ENCODE peak calls at places on chromosomes 6 and 20, in six cellular contexts. One of them, this sample, is unnamed.

GRCh38 chr6:41723178-41723935 is 12.1 kb downstream of the TFEB start:
- DNase-seq in GM23338: peak; percentile 65
- DNase-seq in H1: no peak
- DNase-seq in K562: peak; percentile 49
- DNase-seq in GM12878: no peak
- DNase-seq in HepG2: peak; percentile 77
- DNase-seq in this sample: peak; percentile 36

GRCh38 chr6:80605165-80605989 is 498.9 kb downstream of the BCKDHB start:
- DNase-seq in HepG2: peak; percentile 18
- DNase-seq in H1: no peak
- DNase-seq in K562: no peak
- DNase-seq in GM23338: peak; percentile 74
- DNase-seq in GM12878: no peak
- DNase-seq in this sample: no peak

GRCh38 chr20:64030371-64031134 is 5.4 kb upstream of the C20orf204 start:
- DNase-seq in GM12878: no peak
- DNase-seq in K562: no peak
- DNase-seq in H1: no peak
- DNase-seq in GM23338: no peak
- DNase-seq in HepG2: no peak
- DNase-seq in this sample: no peak

GRCh38 chr6:31170600-31170881 is at the start of gene POU5F1:
- DNase-seq in K562: no peak
- DNase-seq in GM23338: peak; percentile 85
- DNase-seq in HepG2: no peak
- DNase-seq in H1: peak; percentile 75
- DNase-seq in GM12878: no peak
- DNase-seq in this sample: peak; percentile 78

GRCh38 chr6:3610206-3610605 is 141.3 kb downstream of the PXDC1 start:
- DNase-seq in H1: no peak
- DNase-seq in GM12878: no peak
- DNase-seq in K562: no peak
- DNase-seq in GM23338: no peak
- DNase-seq in HepG2: no peak
- DNase-seq in this sample: no peak

GRCh38 chr6:14224359-14225103 is 107.0 kb downstream of the CD83 start:
- DNase-seq in GM23338: no peak
- DNase-seq in HepG2: no peak
- DNase-seq in H1: no peak
- DNase-seq in GM12878: peak; percentile 8
- DNase-seq in K562: no peak
- DNase-seq in this sample: no peak

GRCh38 chr6:133892444-133893323 is 3.8 kb downstream of the TCF21 start:
- DNase-seq in H1: peak; percentile 56
- DNase-seq in HepG2: no peak
- DNase-seq in GM12878: no peak
- DNase-seq in GM23338: peak; percentile 59
- DNase-seq in K562: no peak
- DNase-seq in this sample: peak; percentile 40

GRCh38 chr6:129701721-129702455 is 8.1 kb downstream of the ARHGAP18 start:
- DNase-seq in HepG2: no peak
- DNase-seq in H1: no peak
- DNase-seq in GM23338: no peak
- DNase-seq in GM12878: no peak
- DNase-seq in K562: no peak
- DNase-seq in this sample: no peak

GRCh38 chr6:12163744-12164507 is 126.2 kb upstream of the EDN1 start:
- DNase-seq in GM23338: no peak
- DNase-seq in K562: no peak
- DNase-seq in GM12878: no peak
- DNase-seq in HepG2: no peak
- DNase-seq in H1: no peak
- DNase-seq in this sample: no peak

GRCh38 chr20:7031222-7031621 is 263.7 kb downstream of the BMP2 start:
- DNase-seq in HepG2: peak; percentile 5
- DNase-seq in K562: no peak
- DNase-seq in GM23338: peak; percentile 53
- DNase-seq in GM12878: no peak
- DNase-seq in H1: no peak
- DNase-seq in this sample: no peak

GRCh38 chr20:61600061-61600460 is 348.0 kb downstream of the CDH4 start:
- DNase-seq in HepG2: no peak
- DNase-seq in GM12878: no peak
- DNase-seq in H1: no peak
- DNase-seq in GM23338: no peak
- DNase-seq in K562: no peak
- DNase-seq in this sample: no peak

GRCh38 chr6:152364846-152365245 is 272.3 kb downstream of the SYNE1 start:
- DNase-seq in GM12878: no peak
- DNase-seq in K562: no peak
- DNase-seq in GM23338: no peak
- DNase-seq in H1: no peak
- DNase-seq in HepG2: no peak
- DNase-seq in this sample: no peak

GRCh38 chr6:100177956-100178355 is 183.9 kb upstream of the MCHR2 start:
- DNase-seq in GM23338: no peak
- DNase-seq in K562: no peak
- DNase-seq in HepG2: no peak
- DNase-seq in H1: no peak
- DNase-seq in GM12878: no peak
- DNase-seq in this sample: no peak

GRCh38 chr20:34515484-34516037 is 661 bp upstream of the DYNLRB1 start:
- DNase-seq in HepG2: peak; percentile 65
- DNase-seq in K562: peak; percentile 66
- DNase-seq in H1: peak; percentile 84
- DNase-seq in GM23338: peak; percentile 96
- DNase-seq in GM12878: peak; percentile 56
- DNase-seq in this sample: peak; percentile 85

GRCh38 chr20:63641146-63641791 is 12.0 kb downstream of the STMN3 start:
- DNase-seq in H1: no peak
- DNase-seq in HepG2: no peak
- DNase-seq in GM12878: no peak
- DNase-seq in GM23338: peak; percentile 71
- DNase-seq in K562: no peak
- DNase-seq in this sample: no peak

GRCh38 chr20:62598761-62599194 is 43.5 kb upstream of the SLCO4A1 start:
- DNase-seq in H1: no peak
- DNase-seq in GM12878: no peak
- DNase-seq in K562: peak; percentile 99
- DNase-seq in HepG2: no peak
- DNase-seq in GM23338: no peak
- DNase-seq in this sample: no peak

GRCh38 chr6:41914869-41915268 is 6.1 kb downstream of the MED20 start:
- DNase-seq in H1: no peak
- DNase-seq in GM23338: no peak
- DNase-seq in K562: no peak
- DNase-seq in HepG2: no peak
- DNase-seq in GM12878: no peak
- DNase-seq in this sample: no peak

GRCh38 chr6:158991017-158991723 is 8.8 kb downstream of the RSPH3 start:
- DNase-seq in GM23338: peak; percentile 53
- DNase-seq in K562: no peak
- DNase-seq in GM12878: no peak
- DNase-seq in HepG2: no peak
- DNase-seq in H1: no peak
- DNase-seq in this sample: peak; percentile 36

GRCh38 chr6:5507056-5507722 is 245.9 kb downstream of the FARS2 start:
- DNase-seq in GM12878: peak; percentile 92
- DNase-seq in HepG2: no peak
- DNase-seq in H1: no peak
- DNase-seq in K562: no peak
- DNase-seq in GM23338: no peak
- DNase-seq in this sample: no peak

GRCh38 chr6:53866231-53866630 is 71.4 kb downstream of the LRRC1 start:
- DNase-seq in GM23338: no peak
- DNase-seq in HepG2: no peak
- DNase-seq in H1: no peak
- DNase-seq in K562: no peak
- DNase-seq in GM12878: no peak
- DNase-seq in this sample: no peak

GRCh38 chr6:111718990-111719389 is 113.3 kb upstream of the TRAF3IP2 start:
- DNase-seq in H1: no peak
- DNase-seq in GM12878: no peak
- DNase-seq in K562: no peak
- DNase-seq in GM23338: no peak
- DNase-seq in HepG2: no peak
- DNase-seq in this sample: no peak

GRCh38 chr6:153092082-153093013 is 38.7 kb downstream of the RGS17 start:
- DNase-seq in GM12878: peak; percentile 43
- DNase-seq in K562: no peak
- DNase-seq in GM23338: no peak
- DNase-seq in HepG2: no peak
- DNase-seq in H1: no peak
- DNase-seq in this sample: no peak

DNA sequence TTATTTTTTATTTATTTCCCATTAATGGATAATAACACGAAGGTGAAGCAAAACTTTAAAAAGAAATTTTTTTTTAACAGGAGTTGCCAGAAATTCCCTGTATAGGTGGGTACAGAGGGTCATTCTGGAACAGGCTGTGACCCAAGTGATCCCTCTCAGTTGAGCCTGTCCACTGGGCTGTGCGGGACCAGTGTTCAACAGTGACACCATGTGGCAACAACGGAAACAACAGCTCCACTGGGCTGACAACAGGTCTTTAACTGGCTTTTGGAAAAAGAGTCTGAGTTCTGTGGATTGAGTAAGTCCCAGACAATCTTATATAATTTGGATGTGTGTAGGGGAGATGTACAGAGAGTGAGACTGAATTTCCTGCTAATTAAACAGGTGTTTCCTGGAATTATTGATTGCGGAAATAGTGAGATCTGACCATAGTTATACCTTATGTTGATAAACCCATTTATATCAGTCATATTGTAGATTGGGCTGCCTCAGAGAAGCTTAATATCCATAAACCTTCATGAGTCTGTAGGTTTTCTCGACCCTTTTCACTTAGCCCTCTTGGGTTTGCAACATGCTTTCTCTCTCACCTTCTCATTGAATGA is 17.6 kb downstream of the KIAA1755 start:
- DNase-seq in GM12878: no peak
- DNase-seq in HepG2: peak; percentile 31
- DNase-seq in H1: peak; percentile 84
- DNase-seq in GM23338: peak; percentile 55
- DNase-seq in K562: peak; percentile 71
- DNase-seq in this sample: peak; percentile 55
- TF ChIP-seq CREB1 in GM12878: no peak
- TF ChIP-seq CREB1 in HepG2: no peak
- TF ChIP-seq CREB1 in H1: no peak
- TF ChIP-seq CREB1 in GM23338: no peak
- TF ChIP-seq CREB1 in K562: no peak
- TF ChIP-seq CREB1 in this sample: no peak

GRCh38 chr6:156879235-156879995 is 102.2 kb downstream of the ARID1B start:
- DNase-seq in H1: no peak
- DNase-seq in K562: no peak
- DNase-seq in GM12878: no peak
- DNase-seq in GM23338: no peak
- DNase-seq in HepG2: no peak
- DNase-seq in this sample: no peak

GRCh38 chr6:156878688-156879087 is 101.5 kb downstream of the ARID1B start:
- DNase-seq in GM23338: no peak
- DNase-seq in HepG2: no peak
- DNase-seq in GM12878: no peak
- DNase-seq in H1: no peak
- DNase-seq in K562: no peak
- DNase-seq in this sample: no peak

GRCh38 chr6:156875062-156875461 is 97.9 kb downstream of the ARID1B start:
- DNase-seq in H1: no peak
- DNase-seq in GM12878: no peak
- DNase-seq in HepG2: no peak
- DNase-seq in K562: no peak
- DNase-seq in GM23338: no peak
- DNase-seq in this sample: no peak

GRCh38 chr6:156876302-156876701 is 99.1 kb downstream of the ARID1B start:
- DNase-seq in GM23338: peak; percentile 77
- DNase-seq in GM12878: no peak
- DNase-seq in HepG2: no peak
- DNase-seq in H1: peak; percentile 81
- DNase-seq in K562: no peak
- DNase-seq in this sample: peak; percentile 76

DNA sequence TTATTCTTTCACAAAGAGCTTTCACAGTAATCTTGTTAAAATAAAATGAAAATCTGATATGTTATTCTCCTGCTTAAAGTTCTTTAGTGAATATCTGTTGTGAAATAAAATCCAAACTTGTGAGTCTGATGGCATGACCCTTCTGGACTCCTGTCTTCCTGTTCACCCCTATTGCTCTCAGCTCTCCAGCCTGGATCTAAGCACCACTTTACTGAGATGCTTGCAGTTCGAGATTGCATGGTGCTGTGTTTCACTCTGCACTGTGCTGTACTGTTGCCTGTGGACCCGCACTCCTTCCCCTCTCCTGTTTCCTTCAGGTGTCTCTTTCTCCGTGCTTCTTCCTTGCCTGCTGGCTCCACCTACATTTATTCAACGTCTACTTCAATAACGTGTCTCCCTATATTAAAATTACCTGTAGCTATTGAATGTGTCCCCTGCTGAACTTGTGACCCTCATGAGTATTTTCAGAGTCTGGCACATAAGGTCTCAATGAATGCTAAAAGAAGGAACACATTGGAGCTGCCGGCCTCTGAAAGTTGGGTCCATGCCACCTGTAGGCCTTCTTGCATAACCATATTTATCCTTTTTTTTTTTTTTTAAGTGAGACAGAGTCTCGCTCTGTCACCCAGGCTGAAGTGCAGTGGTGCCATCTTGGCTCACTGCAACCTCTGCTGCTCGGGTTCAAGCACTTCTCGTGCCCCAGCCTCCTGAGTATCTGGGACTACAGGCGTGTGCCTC is 100.1 kb downstream of the ARID1B start:
- DNase-seq in GM23338: no peak
- DNase-seq in H1: no peak
- DNase-seq in GM12878: no peak
- DNase-seq in K562: no peak
- DNase-seq in HepG2: no peak
- DNase-seq in this sample: no peak
- TF ChIP-seq CREB1 in GM23338: no peak
- TF ChIP-seq CREB1 in H1: no peak
- TF ChIP-seq CREB1 in GM12878: no peak
- TF ChIP-seq CREB1 in K562: no peak
- TF ChIP-seq CREB1 in HepG2: no peak
- TF ChIP-seq CREB1 in this sample: no peak

GRCh38 chr6:114419175-114419574 is 76.4 kb upstream of the HS3ST5 start:
- DNase-seq in H1: no peak
- DNase-seq in K562: no peak
- DNase-seq in HepG2: peak; percentile 52
- DNase-seq in GM12878: peak; percentile 4
- DNase-seq in GM23338: no peak
- DNase-seq in this sample: no peak
- TF ChIP-seq CREB1 in H1: no peak
- TF ChIP-seq CREB1 in K562: no peak
- TF ChIP-seq CREB1 in HepG2: no peak
- TF ChIP-seq CREB1 in GM12878: peak; percentile 71
- TF ChIP-seq CREB1 in GM23338: no peak
- TF ChIP-seq CREB1 in this sample: no peak

DNA sequence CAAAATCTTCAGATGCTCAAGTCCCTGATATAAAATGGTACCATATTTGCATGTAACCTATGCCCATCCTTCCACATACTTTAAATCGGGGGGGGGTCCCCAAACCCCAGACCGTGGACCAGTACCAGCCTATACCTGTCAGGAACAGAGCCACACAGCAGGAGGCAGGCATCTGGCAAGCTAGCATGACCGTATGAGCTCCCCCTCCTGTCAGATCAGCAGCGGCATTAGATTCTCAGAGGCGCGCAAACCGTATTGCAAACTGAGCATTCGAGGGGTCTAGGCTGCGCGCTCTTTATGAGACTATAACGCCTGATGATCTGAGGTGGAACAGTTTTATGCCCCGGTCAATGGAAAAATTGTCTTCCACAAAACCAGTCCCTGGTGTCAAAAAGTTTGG is 30.7 kb downstream of the FGD2 start:
- DNase-seq in GM12878: no peak
- DNase-seq in GM23338: peak; percentile 50
- DNase-seq in K562: no peak
- DNase-seq in HepG2: no peak
- DNase-seq in H1: no peak
- DNase-seq in this sample: no peak
- TF ChIP-seq CREB1 in GM12878: no peak
- TF ChIP-seq CREB1 in GM23338: no peak
- TF ChIP-seq CREB1 in K562: no peak
- TF ChIP-seq CREB1 in HepG2: no peak
- TF ChIP-seq CREB1 in H1: no peak
- TF ChIP-seq CREB1 in this sample: no peak

This sample was measured in WTC11.